ENCODE peak calls at places on chromosome 15, in four cellular contexts. One of them, this sample, is unnamed.

GRCh38 chr15:34023932-34024331 is 15.1 kb downstream of the AVEN start:
- DNase-seq in central memory CD4-positive, alpha-beta T cell: no peak
- DNase-seq in Ammon's horn: no peak
- DNase-seq in A549: no peak
- DNase-seq in this sample: no peak

GRCh38 chr15:66071160-66071559 is 182.4 kb downstream of the MEGF11 start:
- DNase-seq in A549: no peak
- DNase-seq in Ammon's horn: no peak
- DNase-seq in central memory CD4-positive, alpha-beta T cell: no peak
- DNase-seq in this sample: no peak

GRCh38 chr15:31932581-31932980 is 97.7 kb upstream of the CHRNA7 start:
- DNase-seq in central memory CD4-positive, alpha-beta T cell: no peak
- DNase-seq in A549: no peak
- DNase-seq in Ammon's horn: no peak
- DNase-seq in this sample: no peak

GRCh38 chr15:60017538-60018199 is 13.6 kb downstream of the FOXB1 start:
- DNase-seq in central memory CD4-positive, alpha-beta T cell: no peak
- DNase-seq in Ammon's horn: no peak
- DNase-seq in A549: no peak
- DNase-seq in this sample: no peak

GRCh38 chr15:40702077-40702476 is 7.1 kb downstream of the RAD51 start:
- DNase-seq in central memory CD4-positive, alpha-beta T cell: no peak
- DNase-seq in A549: no peak
- DNase-seq in Ammon's horn: peak; percentile 1
- DNase-seq in this sample: no peak

GRCh38 chr15:23438816-23439466 is 8.1 kb downstream of the GOLGA6L2 start:
- DNase-seq in Ammon's horn: no peak
- DNase-seq in central memory CD4-positive, alpha-beta T cell: no peak
- DNase-seq in A549: no peak
- DNase-seq in this sample: no peak

GRCh38 chr15:51333571-51333970 is 4.8 kb downstream of the CYP19A1 start:
- DNase-seq in A549: no peak
- DNase-seq in central memory CD4-positive, alpha-beta T cell: no peak
- DNase-seq in Ammon's horn: no peak
- DNase-seq in this sample: no peak

GRCh38 chr15:96264351-96264798 is 66.1 kb upstream of the NR2F2 start:
- DNase-seq in A549: peak; percentile 16
- DNase-seq in Ammon's horn: no peak
- DNase-seq in central memory CD4-positive, alpha-beta T cell: no peak
- DNase-seq in this sample: peak; percentile 49

GRCh38 chr15:78075490-78076230 is 1.9 kb downstream of the TBC1D2B start:
- DNase-seq in A549: peak; percentile 38
- DNase-seq in Ammon's horn: no peak
- DNase-seq in central memory CD4-positive, alpha-beta T cell: no peak
- DNase-seq in this sample: no peak

GRCh38 chr15:70867911-70868467 is 14.0 kb upstream of the LARP6 start:
- DNase-seq in A549: no peak
- DNase-seq in central memory CD4-positive, alpha-beta T cell: no peak
- DNase-seq in Ammon's horn: peak; percentile 65
- DNase-seq in this sample: no peak